ENCODE peak calls at places on chromosomes 4 and X, in four cellular contexts. Q is transverse colon, Y is PC-3, G is tibial artery. D is an unnamed sample.

GRCh38 chr4:86302242-86302641 is 57.6 kb downstream of the MAPK10 start:
- DNase-seq in Q (peak; percentile 16), Y (no peak), G (no peak), D (peak; percentile 8)

GRCh38 chr4:159487284-159487747 is 384.4 kb downstream of the RAPGEF2 start:
- DNase-seq in Q (peak; percentile 20), Y (peak; percentile 58), G (no peak), D (peak; percentile 85)

GRCh38 chrX:133414399-133415275 is 652 bp downstream of the GPC4 start:
- DNase-seq in Q (peak; percentile 12), Y (peak; percentile 17), G (peak; percentile 66), D (peak; percentile 20)

GRCh38 chrX:38868941-38869378 is 67.7 kb downstream of the MID1IP1 start:
- DNase-seq in Q (no peak), Y (peak; percentile 70), G (no peak), D (peak; percentile 49)

GRCh38 chrX:23756165-23756564 is 13.1 kb upstream of the ACOT9 start:
- DNase-seq in Q (peak; percentile 70), Y (peak; percentile 55), G (no peak), D (peak; percentile 79)

GRCh38 chrX:26411045-26411444 is 195.1 kb downstream of the MAGEB5 start:
- DNase-seq in Q (no peak), Y (peak; percentile 3), G (no peak), D (no peak)

GRCh38 chr4:78138252-78138651 is 81.1 kb downstream of the FRAS1 start:
- DNase-seq in Q (no peak), Y (no peak), G (no peak), D (no peak)

GRCh38 chrX:124378643-124379042 is 32.3 kb downstream of the SH2D1A start:
- DNase-seq in Q (no peak), Y (no peak), G (no peak), D (no peak)

GRCh38 chr4:82677327-82677726 is 115.5 kb upstream of the TMEM150C start:
- DNase-seq in Q (no peak), Y (peak; percentile 50), G (no peak), D (no peak)

GRCh38 chrX:112759512-112759911 is 79.8 kb upstream of the LHFPL1 start:
- DNase-seq in Q (no peak), Y (no peak), G (no peak), D (peak; percentile 8)

GRCh38 chrX:134654398-134655012 is 3.8 kb downstream of the PLAC1 start:
- DNase-seq in Q (no peak), Y (no peak), G (no peak), D (no peak)

GRCh38 chrX:153644356-153645125 is 2.5 kb upstream of the DUSP9 start:
- DNase-seq in Q (no peak), Y (no peak), G (no peak), D (no peak)
- TF ChIP-seq CTCF in Q (no peak), Y (no peak), G (no peak), D (no peak)

GRCh38 chrX:78092296-78092695 is 11.8 kb upstream of the PGK1 start:
- DNase-seq in Q (no peak), Y (peak; percentile 57), G (no peak), D (peak; percentile 57)
- TF ChIP-seq CTCF in Q (no peak), Y (peak; percentile 55), G (no peak), D (peak; percentile 24)

DNA sequence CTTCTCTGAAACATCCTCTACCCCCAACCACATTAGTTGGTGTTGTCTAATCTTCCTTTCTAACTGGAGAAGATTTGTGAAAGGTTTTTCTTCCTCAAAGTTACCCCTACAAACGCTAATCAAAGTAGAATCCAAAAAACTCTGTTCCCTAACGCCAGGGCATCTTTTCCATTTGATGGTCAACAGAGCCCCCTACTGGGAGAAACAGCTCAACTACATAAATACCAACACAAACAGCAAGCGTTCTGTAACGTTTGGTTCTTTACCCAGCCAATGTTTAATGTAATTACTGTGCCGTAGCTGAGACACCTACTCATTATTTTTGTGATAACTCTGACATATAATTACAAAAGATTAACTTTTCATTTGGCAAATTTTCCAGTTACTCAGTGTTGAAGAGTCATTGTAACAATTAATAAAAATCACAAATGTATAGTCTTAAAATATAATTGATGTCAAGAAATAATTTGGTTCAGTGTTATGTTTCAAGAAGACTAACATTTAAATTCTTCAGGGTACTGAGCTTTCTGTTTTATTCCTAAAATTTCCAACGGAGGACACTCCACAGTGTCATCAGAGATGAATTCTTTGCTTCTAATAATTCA is 94.9 kb upstream of the TBC1D9 start:
- DNase-seq in Q (peak; percentile 42), Y (peak; percentile 83), G (no peak), D (peak; percentile 79)
- TF ChIP-seq CTCF in Q (peak; percentile 77), Y (peak; percentile 98), G (peak; percentile 88), D (peak; percentile 82)

GRCh38 chr4:36163198-36163597 is 81.1 kb downstream of the ARAP2 start:
- DNase-seq in Q (no peak), Y (no peak), G (no peak), D (no peak)

GRCh38 chr4:36159208-36159607 is 85.1 kb downstream of the ARAP2 start:
- DNase-seq in Q (no peak), Y (no peak), G (no peak), D (no peak)
- TF ChIP-seq CTCF in Q (no peak), Y (peak; percentile 39), G (no peak), D (no peak)

DNA sequence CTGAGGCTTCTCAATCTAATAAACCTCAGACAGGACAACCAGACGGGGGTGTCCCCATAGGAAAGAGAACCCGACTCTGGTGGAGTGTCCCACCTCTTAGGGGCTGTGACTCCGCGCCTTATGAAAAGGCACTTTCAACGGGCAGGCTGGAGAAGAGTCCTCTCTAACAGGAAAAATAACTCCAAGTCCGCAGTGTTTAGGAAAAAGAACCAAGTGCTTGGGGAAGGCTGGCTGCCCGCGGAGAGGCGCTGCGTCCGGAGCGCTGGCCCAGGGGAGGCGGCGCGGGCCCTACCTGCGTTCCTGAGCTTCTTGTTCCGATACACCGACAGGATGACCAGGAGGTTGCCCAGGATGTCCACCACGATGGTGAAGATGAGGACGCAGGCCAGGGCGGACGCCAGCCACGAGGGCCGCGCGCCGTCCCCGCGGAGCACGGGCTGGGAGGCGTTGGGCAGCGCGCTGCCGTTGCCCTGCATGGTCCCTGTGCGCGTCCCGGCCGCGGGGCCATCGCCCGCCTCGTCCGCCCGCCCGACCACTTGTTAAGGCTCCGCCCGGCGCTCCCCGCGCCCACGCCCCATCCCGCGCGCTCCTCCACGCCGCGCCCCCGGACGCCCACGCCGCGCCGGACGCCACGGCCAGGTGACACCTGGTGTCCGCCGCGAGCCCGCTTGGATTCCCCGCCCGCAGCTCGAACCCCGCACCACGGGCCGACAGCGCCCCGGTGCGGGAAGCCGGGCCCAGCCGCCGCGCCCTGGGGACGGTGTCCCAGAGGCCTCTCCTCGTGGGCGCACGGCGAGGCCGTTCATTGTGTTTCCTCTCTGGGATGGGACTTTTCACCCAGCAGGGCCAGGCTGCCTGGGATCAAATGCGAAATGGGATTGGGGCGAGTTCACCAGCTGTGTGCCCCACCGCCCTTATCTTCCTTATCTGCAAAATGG is at the start of gene MTNR1A:
- DNase-seq in Q (peak; percentile 63), Y (no peak), G (no peak), D (no peak)
- TF ChIP-seq CTCF in Q (no peak), Y (no peak), G (no peak), D (no peak)

GRCh38 chr4:109803924-109804571 is 2.2 kb upstream of the CFI start:
- DNase-seq in Q (peak; percentile 8), Y (peak; percentile 58), G (no peak), D (peak; percentile 70)
- TF ChIP-seq CTCF in Q (peak; percentile 24), Y (peak; percentile 68), G (no peak), D (peak; percentile 41)

GRCh38 chr4:8504279-8505007 is 63.9 kb downstream of the TRMT44 start:
- DNase-seq in Q (peak; percentile 18), Y (peak; percentile 39), G (no peak), D (peak; percentile 51)

GRCh38 chr4:8505229-8505628 is 64.7 kb downstream of the TRMT44 start:
- DNase-seq in Q (no peak), Y (no peak), G (no peak), D (no peak)

GRCh38 chr4:8502836-8503585 is 62.4 kb downstream of the TRMT44 start:
- DNase-seq in Q (no peak), Y (no peak), G (no peak), D (no peak)

GRCh38 chr4:8502371-8502770 is 61.8 kb downstream of the TRMT44 start:
- DNase-seq in Q (no peak), Y (no peak), G (no peak), D (no peak)

DNA sequence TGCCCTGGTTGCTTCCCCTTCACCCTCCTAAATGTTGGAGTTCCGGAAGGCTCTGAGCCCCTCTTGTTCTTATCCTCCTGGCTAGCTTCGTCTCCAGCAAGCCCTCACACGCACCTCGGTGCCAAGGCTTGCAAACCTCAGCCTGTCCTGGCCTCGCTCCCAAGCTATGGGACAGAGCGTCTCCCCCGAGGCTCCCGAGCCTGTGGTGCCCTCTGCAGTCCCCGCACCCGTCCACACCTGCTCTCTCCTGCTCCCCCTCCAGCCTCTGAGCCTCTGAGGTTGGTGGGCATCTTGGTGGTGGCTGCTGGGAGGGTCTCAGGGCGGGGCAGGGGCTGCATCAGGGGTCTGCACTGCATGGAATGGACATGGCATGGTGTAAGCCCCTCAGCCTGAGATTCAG is 63.2 kb downstream of the TRMT44 start:
- DNase-seq in Q (no peak), Y (no peak), G (no peak), D (peak; percentile 22)
- TF ChIP-seq CTCF in Q (no peak), Y (no peak), G (no peak), D (no peak)

GRCh38 chr4:57280481-57280880 is 170.3 kb upstream of the IGFBP7 start:
- DNase-seq in Q (no peak), Y (no peak), G (no peak), D (no peak)

GRCh38 chr4:57287687-57288604 is 177.8 kb upstream of the IGFBP7 start:
- DNase-seq in Q (no peak), Y (no peak), G (no peak), D (no peak)

GRCh38 chr4:57282556-57283310 is 172.5 kb upstream of the IGFBP7 start:
- DNase-seq in Q (no peak), Y (no peak), G (no peak), D (no peak)
- TF ChIP-seq CTCF in Q (no peak), Y (no peak), G (no peak), D (no peak)